ENCODE peak calls at places on chromosomes 2 and 18, in six cellular contexts. W, K, U, S, N and D are unnamed samples.

GRCh38 chr18:79914614-79915160 is 36.8 kb downstream of the SLC66A2 start:
- DNase-seq in U (no peak), N (no peak), S (no peak), W (no peak), K (no peak), D (no peak)

GRCh38 chr2:203802277-203803045 is 65.1 kb upstream of the CTLA4 start:
- DNase-seq in K (no peak), U (no peak), W (no peak), N (no peak), S (no peak), D (no peak)

GRCh38 chr2:172813314-172813888 is 77.8 kb downstream of the RAPGEF4 start:
- DNase-seq in S (no peak), K (no peak), U (no peak), N (no peak), W (no peak), D (no peak)

GRCh38 chr2:232983669-232983991 is 29.4 kb downstream of the NGEF start:
- DNase-seq in U (no peak), W (no peak), K (no peak), S (no peak), N (no peak), D (no peak)

GRCh38 chr2:147076634-147077033 is 768.2 kb upstream of the ACVR2A start:
- DNase-seq in S (no peak), K (peak; percentile 8), N (no peak), U (no peak), W (no peak), D (no peak)

GRCh38 chr2:54262015-54262765 is 6.2 kb upstream of the TSPYL6 start:
- DNase-seq in N (no peak), S (no peak), U (no peak), W (no peak), K (no peak), D (no peak)

GRCh38 chr2:72971036-72971435 is 53.7 kb downstream of the EMX1 start:
- DNase-seq in S (no peak), U (no peak), W (no peak), N (no peak), K (no peak), D (no peak)

GRCh38 chr2:136118819-136119716 is 1.1 kb upstream of the CXCR4 start:
- DNase-seq in U (no peak), N (no peak), S (peak; percentile 78), W (peak; percentile 61), K (no peak), D (peak; percentile 50)

GRCh38 chr2:172102159-172102857 is 392 bp downstream of the DLX2 start:
- DNase-seq in N (no peak), S (no peak), U (no peak), K (no peak), W (no peak), D (no peak)

GRCh38 chr2:1731963-1732768 is 12.1 kb downstream of the PXDN start:
- DNase-seq in W (peak; percentile 20), U (no peak), S (peak; percentile 26), K (no peak), N (no peak), D (no peak)

GRCh38 chr2:75800456-75800855 is 89.7 kb upstream of the GCFC2 start:
- DNase-seq in K (no peak), W (no peak), N (no peak), U (no peak), S (no peak), D (no peak)

GRCh38 chr2:8576525-8577157 is 105.2 kb upstream of the ID2 start:
- DNase-seq in S (no peak), W (no peak), K (no peak), U (no peak), N (no peak), D (no peak)

GRCh38 chr2:128261245-128262128 is 57.2 kb downstream of the HS6ST1 start:
- DNase-seq in N (no peak), W (no peak), K (no peak), U (no peak), S (no peak), D (no peak)

GRCh38 chr18:24567199-24567598 is 106.8 kb downstream of the HRH4 start:
- DNase-seq in U (no peak), N (no peak), S (no peak), K (no peak), W (no peak), D (no peak)

GRCh38 chr2:43311276-43311675 is 84.9 kb upstream of the ZFP36L2 start:
- DNase-seq in W (no peak), K (no peak), S (no peak), N (no peak), U (no peak), D (no peak)

GRCh38 chr18:58257461-58257860 is 213.4 kb downstream of the NEDD4L start:
- DNase-seq in K (no peak), S (no peak), U (no peak), N (no peak), W (no peak), D (no peak)

GRCh38 chr2:11213090-11213638 is 57.9 kb downstream of the SLC66A3 start:
- DNase-seq in N (no peak), U (no peak), K (no peak), W (no peak), S (no peak), D (no peak)

GRCh38 chr2:73215254-73215653 is 1.2 kb downstream of the SMYD5 start:
- DNase-seq in S (no peak), K (no peak), W (no peak), U (no peak), N (no peak), D (no peak)

GRCh38 chr18:39799010-39799409 is 2156.0 kb upstream of the PIK3C3 start:
- DNase-seq in S (no peak), W (no peak), K (no peak), U (no peak), N (no peak), D (no peak)

GRCh38 chr2:215436705-215437570 is 1.1 kb upstream of the FN1 start:
- DNase-seq in S (peak; percentile 25), N (no peak), U (no peak), K (no peak), W (no peak), D (no peak)

GRCh38 chr2:200305797-200306718 is at the start of gene SPATS2L:
- DNase-seq in K (peak; percentile 54), W (peak; percentile 86), U (no peak), N (peak; percentile 42), S (peak; percentile 88), D (no peak)

GRCh38 chr2:33812707-33813106 is 213.6 kb upstream of the FAM98A start:
- DNase-seq in N (no peak), U (no peak), S (no peak), K (no peak), W (no peak), D (no peak)

GRCh38 chr2:64737547-64737946 is 83.8 kb upstream of the SERTAD2 start:
- DNase-seq in W (no peak), S (no peak), K (no peak), U (no peak), N (no peak), D (no peak)

GRCh38 chr2:165462433-165462832 is 7.1 kb upstream of the CSRNP3 start:
- DNase-seq in K (no peak), U (no peak), S (no peak), N (no peak), W (no peak), D (peak; percentile 97)

GRCh38 chr2:9463698-9464034 is 10.7 kb upstream of the IAH1 start:
- DNase-seq in N (no peak), W (no peak), U (no peak), S (no peak), K (no peak), D (no peak)

GRCh38 chr2:2026252-2026831 is 282.0 kb upstream of the PXDN start:
- DNase-seq in K (no peak), U (no peak), N (no peak), W (no peak), S (no peak), D (no peak)

GRCh38 chr18:2976733-2977132 is 36.2 kb downstream of the LPIN2 start:
- DNase-seq in N (no peak), S (no peak), W (no peak), U (no peak), K (no peak), D (peak; percentile 41)

GRCh38 chr18:79817607-79817998 is 19.9 kb downstream of the KCNG2 start:
- DNase-seq in K (no peak), N (no peak), W (no peak), U (no peak), S (no peak), D (no peak)

GRCh38 chr2:236636714-236637485 is 67.3 kb downstream of the ACKR3 start:
- DNase-seq in S (peak; percentile 7), U (no peak), W (no peak), N (no peak), K (no peak), D (no peak)

GRCh38 chr2:162478721-162479129 is 134.8 kb downstream of the GCA start:
- DNase-seq in N (no peak), K (no peak), U (no peak), S (no peak), W (no peak), D (no peak)

GRCh38 chr2:186853871-186854435 is 5.0 kb upstream of the ZSWIM2 start:
- DNase-seq in K (no peak), N (no peak), W (no peak), S (no peak), U (peak; percentile 84), D (no peak)

GRCh38 chr18:24176727-24177416 is 38.0 kb downstream of the CABYR start:
- DNase-seq in N (peak; percentile 56), U (no peak), K (peak; percentile 43), W (peak; percentile 29), S (peak; percentile 59), D (no peak)

GRCh38 chr2:42843131-42843530 is 50.7 kb upstream of the HAAO start:
- DNase-seq in U (no peak), S (no peak), W (no peak), N (no peak), K (no peak), D (no peak)

GRCh38 chr2:235827585-235827992 is 333.7 kb downstream of the AGAP1 start:
- DNase-seq in S (no peak), U (no peak), K (peak; percentile 85), W (no peak), N (no peak), D (no peak)

GRCh38 chr2:48249093-48249492 is 280.9 kb upstream of the STON1 start:
- DNase-seq in U (no peak), N (no peak), W (no peak), S (no peak), K (no peak), D (peak; percentile 45)

GRCh38 chr2:53787255-53787910 is 539 bp downstream of the ERLEC1 start:
- DNase-seq in U (no peak), N (no peak), W (no peak), S (no peak), K (no peak), D (no peak)

GRCh38 chr18:28005164-28005563 is 171.8 kb downstream of the CDH2 start:
- DNase-seq in K (no peak), U (no peak), N (no peak), W (no peak), S (no peak), D (no peak)